ENCODE peak calls at places on chromosomes 1 and 21, in eight cellular contexts. T is Calu3; M is HT-29; X is foreskin fibroblast; B is nephron progenitor cell; O is activated CD4-positive, CD25-positive, alpha-beta regulatory T cell treated with anti-CD3 and anti-CD28 coated beads, Interleukin-2, amount 50 U/mL, for 72 hours; Q is CD8-positive, alpha-beta T cell; I is Right ventricle myocardium inferior. P is an unnamed sample.

GRCh38 chr1:219159946-219160645 is 13.6 kb upstream of the LYPLAL1 start:
- DNase-seq in B (no peak), O (no peak), Q (no peak), T (no peak), M (peak), X (no peak), I (no peak), P (no peak)

GRCh38 chr1:76793594-76793993 is 73.7 kb upstream of the ST6GALNAC5 start:
- DNase-seq in M (no peak), Q (no peak), X (no peak), O (no peak), T (no peak), I (no peak), B (no peak), P (no peak)

GRCh38 chr1:56539403-56539802 is 40.0 kb downstream of the PLPP3 start:
- DNase-seq in T (no peak), O (no peak), Q (no peak), B (no peak), X (no peak), I (no peak), M (no peak), P (no peak)

GRCh38 chr1:157450106-157450505 is 102.2 kb downstream of the FCRL5 start:
- DNase-seq in Q (no peak), M (no peak), B (no peak), O (no peak), I (no peak), X (no peak), T (no peak), P (no peak)

GRCh38 chr1:6825828-6826227 is 40.6 kb downstream of the CAMTA1 start:
- DNase-seq in O (no peak), Q (no peak), T (no peak), B (no peak), M (no peak), I (no peak), X (no peak), P (no peak)

GRCh38 chr1:228009116-228009827 is 2.5 kb downstream of the WNT3A start:
- DNase-seq in O (no peak), B (no peak), I (no peak), M (no peak), T (no peak), Q (no peak), X (no peak), P (no peak)

GRCh38 chr1:9719978-9720722 is 68.6 kb downstream of the PIK3CD start:
- DNase-seq in M (no peak), X (no peak), Q (no peak), B (no peak), I (no peak), O (no peak), T (no peak), P (no peak)

GRCh38 chr1:111538343-111539035 is 35.1 kb upstream of the ADORA3 start:
- DNase-seq in X (peak), T (no peak), M (no peak), B (no peak), O (no peak), I (no peak), Q (no peak), P (peak)

GRCh38 chr1:163036661-163037060 is 32.5 kb upstream of the RGS4 start:
- DNase-seq in M (no peak), I (no peak), X (no peak), B (no peak), Q (no peak), T (no peak), O (no peak), P (no peak)

GRCh38 chr21:39612233-39613028 is at the start of gene B3GALT5:
- DNase-seq in I (no peak), O (no peak), B (peak), X (no peak), T (peak), M (peak), Q (no peak), P (no peak)

GRCh38 chr1:105399718-105400117 is 1650.0 kb downstream of the AMY1C start:
- DNase-seq in Q (no peak), I (no peak), X (no peak), T (no peak), M (no peak), B (no peak), O (no peak), P (no peak)

GRCh38 chr1:239951518-239952130 is 140.1 kb upstream of the FMN2 start:
- DNase-seq in M (peak), O (peak), Q (peak), T (peak), X (peak), I (no peak), B (peak), P (peak)

GRCh38 chr1:26288311-26288941 is 8.5 kb downstream of the SH3BGRL3 start:
- DNase-seq in I (no peak), X (no peak), O (peak), Q (no peak), B (no peak), T (no peak), M (no peak), P (no peak)

P was measured in T1000.